ENCODE peak calls at places on chromosomes 4 and X, in five cellular contexts. D, O, P, R and U are unnamed samples.

GRCh38 chr4:111037591-111037990 is 414.7 kb upstream of the PITX2 start:
- DNase-seq in D (no peak), O (no peak), P (no peak), R (no peak), U (no peak)

GRCh38 chrX:9656871-9657270 is 108.8 kb downstream of the GPR143 start:
- DNase-seq in D (no peak), O (no peak), P (no peak), R (no peak), U (no peak)

GRCh38 chr4:177573487-177573886 is 131.2 kb upstream of the AGA start:
- DNase-seq in D (peak), O (no peak), P (no peak), R (peak), U (no peak)

GRCh38 chr4:14880805-14881204 is 121.5 kb upstream of the CPEB2 start:
- DNase-seq in D (no peak), O (no peak), P (no peak), R (no peak), U (no peak)

GRCh38 chrX:149198980-149199732 is 305.9 kb downstream of the IDS start:
- DNase-seq in D (no peak), O (no peak), P (no peak), R (no peak), U (no peak)

GRCh38 chr4:87108142-87108546 is 112.3 kb downstream of the KLHL8 start:
- DNase-seq in D (peak), O (peak), P (no peak), R (peak), U (no peak)

GRCh38 chr4:85393201-85393600 is 81.7 kb upstream of the ARHGAP24 start:
- DNase-seq in D (no peak), O (no peak), P (no peak), R (no peak), U (no peak)

GRCh38 chr4:148120216-148120615 is 322.0 kb downstream of the NR3C2 start:
- DNase-seq in D (no peak), O (no peak), P (no peak), R (no peak), U (no peak)

GRCh38 chrX:110450050-110450449 is 91.4 kb downstream of the RTL9 start:
- DNase-seq in D (peak), O (peak), P (peak), R (peak), U (peak)

GRCh38 chrX:39983715-39984114 is 114.0 kb downstream of the BCOR start:
- DNase-seq in D (peak), O (no peak), P (no peak), R (peak), U (no peak)

DNA sequence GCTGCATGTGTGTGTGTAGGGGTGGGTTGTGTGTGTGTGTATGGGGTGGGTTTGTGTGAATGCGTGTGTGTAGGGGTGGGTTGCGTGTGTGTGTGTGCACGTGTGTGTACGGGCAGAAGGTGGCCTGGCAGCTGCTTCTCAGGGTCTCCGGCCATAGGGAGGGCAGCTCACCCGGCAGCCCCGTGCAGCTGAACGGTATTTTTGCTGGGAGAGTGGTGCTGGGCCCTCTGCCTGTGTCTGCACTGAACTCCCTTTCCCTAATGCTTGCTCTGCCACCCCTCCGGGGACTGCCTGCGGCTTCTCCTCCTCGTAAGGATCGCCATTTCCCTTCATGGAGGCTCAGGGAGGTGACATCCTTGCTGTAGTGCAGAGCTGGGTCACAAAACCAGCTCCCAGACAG is 30.2 kb downstream of the WFS1 start:
- DNase-seq in D (no peak), O (no peak), P (no peak), R (no peak), U (no peak)
- H3K4me3 ChIP-seq in D (no peak), O (no peak), P (no peak), R (no peak), U (no peak)

GRCh38 chr4:151673913-151674520 is 86.8 kb downstream of the GATB start:
- DNase-seq in D (no peak), O (no peak), P (no peak), R (no peak), U (no peak)
- H3K4me3 ChIP-seq in D (no peak), O (no peak), P (no peak), R (no peak), U (peak)

DNA sequence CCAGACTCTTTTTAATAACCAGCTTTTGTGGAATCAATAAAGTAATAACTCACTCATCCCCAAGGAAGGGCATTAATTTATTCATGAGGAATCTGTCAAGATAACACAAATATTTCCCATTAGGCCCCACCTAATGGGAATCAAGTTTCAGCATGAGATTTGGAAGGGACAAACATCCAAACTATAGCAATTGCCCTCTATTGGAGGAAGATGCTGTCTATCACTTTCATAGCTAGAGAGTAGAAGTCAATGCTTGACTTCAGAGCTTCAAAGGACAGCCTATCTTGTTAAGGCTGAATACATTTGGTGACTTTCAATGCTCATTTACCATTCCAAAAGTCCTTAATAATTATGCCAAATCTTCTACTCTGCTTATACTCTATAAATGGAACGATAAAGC is 84.9 kb upstream of the ATOH1 start:
- DNase-seq in D (no peak), O (no peak), P (no peak), R (no peak), U (no peak)
- H3K4me3 ChIP-seq in D (no peak), O (no peak), P (no peak), R (no peak), U (no peak)

DNA sequence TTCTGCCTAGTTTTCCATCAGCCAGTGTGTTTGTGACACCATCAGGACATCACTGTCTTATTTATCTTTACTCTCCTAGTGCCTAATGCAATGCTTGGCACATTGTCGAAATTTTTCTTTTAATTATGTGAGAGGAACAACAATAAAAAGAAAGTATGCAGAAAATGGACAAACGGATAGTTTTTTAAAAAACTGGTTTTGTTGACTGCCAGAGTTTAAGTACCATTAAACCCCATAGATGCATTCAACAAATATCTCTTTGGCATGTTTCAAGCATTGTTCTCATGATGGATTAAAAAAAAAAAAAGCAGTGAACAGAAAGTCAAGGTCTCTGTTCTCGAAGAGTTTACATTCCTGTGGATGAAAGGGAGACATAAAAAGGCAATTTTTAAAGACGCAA is 398.4 kb downstream of the PPP3CA start:
- DNase-seq in D (no peak), O (no peak), P (no peak), R (no peak), U (no peak)
- H3K4me3 ChIP-seq in D (no peak), O (no peak), P (no peak), R (no peak), U (no peak)

GRCh38 chrX:23952984-23953907 is 45.4 kb downstream of the CXorf58 start:
- DNase-seq in D (no peak), O (no peak), P (no peak), R (no peak), U (no peak)

GRCh38 chrX:23959781-23960180 is 52.0 kb downstream of the CXorf58 start:
- DNase-seq in D (no peak), O (no peak), P (no peak), R (no peak), U (no peak)

GRCh38 chrX:23954396-23954795 is 46.6 kb downstream of the CXorf58 start:
- DNase-seq in D (no peak), O (no peak), P (no peak), R (no peak), U (no peak)

GRCh38 chrX:23952401-23952800 is 44.6 kb downstream of the CXorf58 start:
- DNase-seq in D (no peak), O (no peak), P (no peak), R (no peak), U (no peak)

DNA sequence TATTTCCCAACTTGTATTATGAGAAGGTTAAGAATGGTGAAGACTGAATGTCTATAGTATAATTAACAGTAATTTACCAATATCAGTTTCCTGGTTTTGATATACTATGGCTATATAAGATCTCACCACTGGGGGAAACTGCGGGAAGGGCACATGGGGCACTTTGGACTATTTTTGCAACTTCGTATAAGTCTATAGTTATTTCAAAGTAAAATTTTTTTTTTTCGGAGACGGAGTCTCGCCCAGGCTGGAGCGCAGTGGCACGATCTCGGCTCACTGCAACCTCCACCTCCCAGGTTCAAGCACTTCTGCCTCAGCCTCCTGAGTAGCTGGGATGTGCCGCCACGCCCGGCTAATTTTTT is 46.1 kb downstream of the CXorf58 start:
- DNase-seq in D (no peak), O (no peak), P (no peak), R (no peak), U (no peak)
- H3K4me3 ChIP-seq in D (no peak), O (no peak), P (no peak), R (no peak), U (no peak)

DNA sequence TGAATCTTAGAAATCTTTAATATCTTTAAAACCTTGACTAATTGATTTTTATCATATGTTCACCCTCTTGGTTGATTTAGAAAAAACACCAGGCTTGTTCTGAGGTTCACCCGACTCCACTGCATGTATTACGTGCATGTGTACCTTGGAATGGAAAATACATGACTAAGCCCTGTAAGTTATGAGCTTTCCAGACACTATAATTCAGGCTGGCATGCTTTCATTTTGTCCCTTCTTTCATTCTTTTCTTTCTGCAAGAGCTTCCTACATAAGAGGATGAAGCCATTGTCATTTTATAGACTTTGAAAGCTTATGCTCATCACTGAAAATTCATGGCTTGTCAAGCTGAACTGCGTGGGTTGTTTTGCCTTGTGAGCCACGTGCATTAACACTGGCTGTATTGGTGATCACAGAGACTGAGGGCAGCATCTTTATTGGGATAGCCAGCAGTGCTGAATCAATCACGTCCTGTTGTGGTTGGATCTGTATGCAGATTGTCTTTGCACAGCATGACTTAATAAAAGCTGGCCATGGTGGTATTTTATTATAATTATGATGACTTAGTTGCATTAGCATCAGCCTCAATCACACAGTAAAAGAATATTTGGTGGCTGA is 141.9 kb downstream of the SLIT2 start:
- DNase-seq in D (peak), O (no peak), P (no peak), R (no peak), U (no peak)
- H3K4me3 ChIP-seq in D (no peak), O (no peak), P (no peak), R (no peak), U (no peak)

GRCh38 chr4:151104621-151105020 is 5.2 kb downstream of the RPS3A start:
- DNase-seq in D (no peak), O (no peak), P (no peak), R (no peak), U (no peak)
- H3K4me3 ChIP-seq in D (no peak), O (no peak), P (no peak), R (no peak), U (no peak)